ENCODE peak calls at places on chromosomes 12 and 14, in nine cellular contexts. F, X, J, W, Y, E, S, A and B are unnamed samples. For H3K4me1, the result is how much of the 10 kb centered on the place peaks cover.

GRCh38 chr14:91177073-91177796 is 63.4 kb downstream of the DGLUCY start:
- DNase-seq in F (peak), X (peak), J (peak), W (peak), Y (peak), E (no peak), S (peak), A (peak), B (no peak)

GRCh38 chr12:89075890-89076591 is 276.3 kb downstream of the DUSP6 start:
- DNase-seq in F (no peak), X (no peak), J (no peak), W (no peak), Y (no peak), E (no peak), S (no peak), A (peak), B (no peak)

GRCh38 chr12:10632226-10632625 is 18.8 kb upstream of the MAGOHB start:
- DNase-seq in F (no peak), X (no peak), J (no peak), W (no peak), Y (peak), E (no peak), S (no peak), A (peak), B (no peak)

GRCh38 chr14:70318635-70319013 is 40.9 kb downstream of the COX16 start:
- DNase-seq in F (no peak), X (no peak), J (no peak), W (no peak), Y (no peak), E (no peak), S (no peak), A (no peak), B (no peak)

GRCh38 chr12:112381421-112381897 is 772 bp downstream of the HECTD4 start:
- DNase-seq in F (peak), X (peak), J (no peak), W (peak), Y (no peak), E (no peak), S (no peak), A (no peak), B (peak)

GRCh38 chr14:52078093-52078492 is 9.2 kb upstream of the NID2 start:
- DNase-seq in F (no peak), X (no peak), J (no peak), W (no peak), Y (peak), E (no peak), S (no peak), A (peak), B (no peak)

GRCh38 chr14:61145258-61145902 is 135.8 kb downstream of the TMEM30B start:
- DNase-seq in F (no peak), X (no peak), J (no peak), W (peak), Y (peak), E (no peak), S (no peak), A (peak), B (no peak)

GRCh38 chr12:38417101-38417500 is 100.5 kb downstream of the ALG10B start:
- DNase-seq in F (no peak), X (no peak), J (no peak), W (no peak), Y (no peak), E (no peak), S (no peak), A (no peak), B (no peak)

GRCh38 chr14:93926873-93927571 is at the start of gene FAM181A:
- DNase-seq in F (no peak), X (no peak), J (no peak), W (no peak), Y (no peak), E (peak), S (no peak), A (no peak), B (no peak)

GRCh38 chr12:123580772-123581171 is 3.6 kb upstream of the TMED2 start:
- DNase-seq in F (no peak), X (no peak), J (no peak), W (no peak), Y (no peak), E (no peak), S (no peak), A (no peak), B (no peak)

GRCh38 chr12:80701388-80701787 is 6.0 kb upstream of the MYF6 start:
- DNase-seq in F (no peak), X (no peak), J (no peak), W (no peak), Y (peak), E (no peak), S (no peak), A (no peak), B (no peak)

GRCh38 chr12:81257952-81258551 is 180.2 kb downstream of the ACSS3 start:
- DNase-seq in F (no peak), X (no peak), J (no peak), W (no peak), Y (peak), E (no peak), S (no peak), A (peak), B (no peak)

GRCh38 chr14:85529803-85530574 is at the start of gene FLRT2:
- DNase-seq in F (no peak), X (peak), J (no peak), W (no peak), Y (no peak), E (peak), S (peak), A (peak), B (peak)

GRCh38 chr14:22981090-22982012 is 1.0 kb downstream of the AJUBA start:
- DNase-seq in F (no peak), X (no peak), J (peak), W (peak), Y (no peak), E (peak), S (no peak), A (peak), B (no peak)

GRCh38 chr12:86712425-86712843 is 456.2 kb upstream of the MGAT4C start:
- DNase-seq in F (no peak), X (no peak), J (no peak), W (no peak), Y (peak), E (no peak), S (no peak), A (peak), B (no peak)

GRCh38 chr12:107296681-107297086 is 203.3 kb upstream of the CRY1 start:
- DNase-seq in F (no peak), X (no peak), J (no peak), W (no peak), Y (peak), E (no peak), S (no peak), A (peak), B (no peak)

GRCh38 chr14:94748667-94749347 is 21.1 kb downstream of the GSC start:
- DNase-seq in F (peak), X (no peak), J (no peak), W (peak), Y (no peak), E (no peak), S (no peak), A (no peak), B (no peak)

GRCh38 chr12:86730233-86730632 is 474.0 kb upstream of the MGAT4C start:
- DNase-seq in F (no peak), X (no peak), J (no peak), W (no peak), Y (no peak), E (no peak), S (no peak), A (no peak), B (no peak)

GRCh38 chr12:15558915-15559528 is 230.2 kb downstream of the EPS8 start:
- DNase-seq in F (no peak), X (no peak), J (no peak), W (no peak), Y (peak), E (no peak), S (no peak), A (peak), B (no peak)

GRCh38 chr12:123106640-123107359 is 44.1 kb downstream of the PITPNM2 start:
- DNase-seq in F (peak), X (no peak), J (peak), W (no peak), Y (no peak), E (peak), S (no peak), A (no peak), B (peak)

GRCh38 chr14:23167006-23167847 is 16.2 kb downstream of the SLC7A8 start:
- DNase-seq in F (no peak), X (no peak), J (no peak), W (no peak), Y (peak), E (no peak), S (no peak), A (no peak), B (no peak)

GRCh38 chr12:54479421-54479820 is 6.0 kb upstream of the GTSF1 start:
- DNase-seq in F (no peak), X (no peak), J (no peak), W (no peak), Y (peak), E (no peak), S (no peak), A (peak), B (no peak)

GRCh38 chr12:83896416-83896815 is 1016.2 kb downstream of the SLC6A15 start:
- DNase-seq in F (no peak), X (no peak), J (no peak), W (no peak), Y (no peak), E (no peak), S (no peak), A (peak), B (no peak)

GRCh38 chr12:114838480-114838879 is 154.5 kb upstream of the TBX3 start:
- DNase-seq in F (no peak), X (no peak), J (no peak), W (no peak), Y (no peak), E (no peak), S (no peak), A (no peak), B (no peak)

GRCh38 chr14:54399560-54399959 is 2.8 kb downstream of the CDKN3 start:
- DNase-seq in F (no peak), X (no peak), J (no peak), W (no peak), Y (no peak), E (no peak), S (no peak), A (no peak), B (no peak)

GRCh38 chr12:113858828-113859386 is 107.2 kb downstream of the RBM19 start:
- DNase-seq in F (no peak), X (no peak), J (no peak), W (no peak), Y (no peak), E (no peak), S (no peak), A (no peak), B (no peak)

GRCh38 chr14:97022741-97023140 is 225.6 kb downstream of the VRK1 start:
- DNase-seq in F (no peak), X (no peak), J (no peak), W (no peak), Y (no peak), E (no peak), S (no peak), A (no peak), B (no peak)

GRCh38 chr12:13347241-13348043 is 150.9 kb downstream of the EMP1 start:
- DNase-seq in F (no peak), X (no peak), J (no peak), W (peak), Y (peak), E (no peak), S (no peak), A (peak), B (no peak)

GRCh38 chr12:57735952-57736742 is 2.4 kb downstream of the AGAP2 start:
- DNase-seq in F (no peak), X (no peak), J (no peak), W (peak), Y (no peak), E (no peak), S (no peak), A (peak), B (peak)

GRCh38 chr12:88472775-88473174 is 107.5 kb downstream of the KITLG start:
- DNase-seq in F (no peak), X (no peak), J (no peak), W (no peak), Y (peak), E (no peak), S (no peak), A (peak), B (no peak)

GRCh38 chr12:109589691-109590245 is 16.2 kb downstream of the MVK start:
- DNase-seq in F (no peak), X (no peak), J (no peak), W (no peak), Y (no peak), E (no peak), S (no peak), A (no peak), B (no peak)

GRCh38 chr14:99242238-99242637 is 29.8 kb downstream of the BCL11B start:
- DNase-seq in F (no peak), X (no peak), J (no peak), W (no peak), Y (no peak), E (no peak), S (no peak), A (no peak), B (no peak)

GRCh38 chr14:99239661-99240092 is 32.3 kb downstream of the BCL11B start:
- DNase-seq in F (no peak), X (no peak), J (no peak), W (no peak), Y (no peak), E (no peak), S (no peak), A (no peak), B (no peak)

GRCh38 chr14:99242816-99243795 is 28.9 kb downstream of the BCL11B start:
- DNase-seq in F (no peak), X (no peak), J (peak), W (no peak), Y (no peak), E (no peak), S (no peak), A (no peak), B (no peak)

GRCh38 chr14:99241314-99242035 is 30.5 kb downstream of the BCL11B start:
- DNase-seq in F (no peak), X (no peak), J (peak), W (no peak), Y (no peak), E (no peak), S (no peak), A (no peak), B (no peak)

DNA sequence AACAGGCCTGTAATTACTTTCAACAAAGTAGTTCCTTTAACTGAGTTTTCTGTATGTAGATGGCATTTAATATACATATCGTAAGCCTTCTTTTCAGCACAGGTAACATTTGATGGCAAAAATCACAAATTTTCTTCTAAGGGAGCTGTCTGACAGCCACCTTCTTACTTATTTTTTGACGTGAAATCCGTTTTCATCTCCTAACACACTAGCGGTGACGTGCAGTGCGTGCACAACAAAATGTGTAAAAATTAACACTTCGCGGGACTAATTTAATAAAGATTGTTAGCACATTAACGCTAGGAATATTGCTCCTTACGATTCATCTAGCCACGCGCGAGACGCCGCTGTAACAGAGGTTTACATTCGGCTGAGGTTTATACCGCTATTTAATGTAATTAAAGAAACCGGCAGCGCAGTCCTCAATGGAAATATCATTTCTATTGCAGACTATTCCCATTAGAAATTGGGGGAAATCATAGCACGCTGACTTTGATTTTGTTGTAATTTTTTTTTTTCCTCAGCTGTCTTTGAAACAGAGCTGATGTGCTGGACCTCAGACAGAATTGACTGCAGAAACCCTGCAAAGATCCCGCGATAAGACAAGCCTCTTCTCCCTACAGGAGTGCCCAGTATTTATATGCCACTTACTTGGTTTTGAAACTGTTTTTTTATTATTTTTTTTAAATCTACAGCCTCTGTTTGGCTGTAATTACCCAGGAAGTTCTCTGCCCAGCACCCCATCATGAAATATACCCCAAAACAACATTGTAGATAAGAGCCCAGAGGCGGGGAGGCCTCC is 31.3 kb downstream of the BCL11B start:
- DNase-seq in F (no peak), X (no peak), J (no peak), W (no peak), Y (no peak), E (no peak), S (no peak), A (no peak), B (no peak)
- H3K4me1 ChIP-seq in F (under half), X (under half), J (half or more), W (under half), Y (under half), E (under half), S (under half), A (under half), B (under half)

GRCh38 chr12:108311605-108312004 is 27.5 kb downstream of the CMKLR1 start:
- DNase-seq in F (no peak), X (no peak), J (no peak), W (no peak), Y (no peak), E (no peak), S (no peak), A (no peak), B (no peak)
- H3K4me1 ChIP-seq in F (under half), X (half or more), J (under half), W (under half), Y (under half), E (half or more), S (under half), A (under half), B (half or more)

DNA sequence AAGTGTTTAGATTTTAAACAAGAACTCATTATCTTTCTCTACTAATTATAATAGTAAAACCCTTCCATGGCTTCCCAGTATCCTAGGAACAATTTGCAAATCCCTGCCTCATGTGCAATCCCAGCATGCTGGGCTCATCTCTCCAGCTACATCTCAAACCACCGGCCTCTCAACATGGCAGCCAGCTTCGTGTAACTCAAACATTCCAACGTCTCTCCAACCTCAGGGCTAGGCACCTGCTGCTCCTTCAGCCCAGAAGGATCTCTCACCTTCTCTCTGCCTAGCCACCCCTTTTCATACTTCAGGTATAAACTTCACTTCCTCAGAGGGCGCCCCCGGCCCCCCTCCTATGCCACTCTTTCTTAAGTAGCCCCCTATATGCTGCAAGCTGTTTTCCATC is 7.2 kb downstream of the SART3 start:
- DNase-seq in F (no peak), X (no peak), J (no peak), W (no peak), Y (no peak), E (no peak), S (no peak), A (no peak), B (no peak)
- H3K4me1 ChIP-seq in F (under half), X (under half), J (half or more), W (under half), Y (under half), E (under half), S (under half), A (under half), B (half or more)

GRCh38 chr14:55610717-55611370 is 30.8 kb downstream of the KTN1 start:
- DNase-seq in F (no peak), X (no peak), J (no peak), W (no peak), Y (no peak), E (no peak), S (no peak), A (no peak), B (no peak)
- H3K4me1 ChIP-seq in F (under half), X (under half), J (under half), W (under half), Y (under half), E (under half), S (under half), A (under half), B (half or more)

DNA sequence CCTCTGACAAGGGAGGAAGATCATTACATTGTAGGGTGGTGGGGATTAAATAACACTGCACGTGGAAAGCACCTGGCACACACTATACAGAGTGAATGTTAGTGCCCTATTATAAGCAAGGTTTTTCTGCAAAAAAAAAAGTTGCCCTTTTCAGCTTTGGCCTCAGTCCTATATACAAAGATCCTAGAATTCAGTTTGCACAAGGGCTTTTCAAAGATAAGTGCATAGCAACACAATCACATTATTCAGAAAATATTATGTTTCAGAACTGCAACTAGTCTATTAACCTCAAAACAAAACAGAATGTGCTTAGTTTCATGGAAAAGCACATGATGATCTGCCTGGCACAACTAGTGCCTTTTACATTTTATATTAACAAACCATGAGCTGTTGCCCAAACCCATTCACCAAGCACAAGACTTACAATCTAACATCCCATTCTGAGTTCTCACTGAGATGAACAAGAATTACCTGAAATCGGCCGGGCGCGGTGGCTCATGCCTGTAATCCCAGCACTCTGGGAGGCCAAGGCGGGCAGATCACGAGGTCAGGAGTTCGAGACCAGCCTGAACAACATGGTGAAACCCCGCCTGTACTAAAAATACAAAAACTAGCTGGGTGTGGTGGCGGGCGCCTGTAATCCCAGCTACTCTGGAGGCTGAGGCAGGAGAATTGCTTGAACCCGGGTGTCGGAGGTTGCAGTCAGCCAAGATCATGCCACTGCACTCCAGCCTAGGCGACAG is 1.8 kb downstream of the TM7SF3 start:
- DNase-seq in F (no peak), X (no peak), J (no peak), W (no peak), Y (no peak), E (peak), S (no peak), A (no peak), B (no peak)
- H3K4me1 ChIP-seq in F (under half), X (under half), J (under half), W (under half), Y (under half), E (under half), S (under half), A (under half), B (half or more)

GRCh38 chr12:117662620-117663395 is 301.4 kb upstream of the NOS1 start:
- DNase-seq in F (no peak), X (no peak), J (no peak), W (no peak), Y (no peak), E (no peak), S (no peak), A (no peak), B (no peak)
- H3K4me1 ChIP-seq in F (under half), X (under half), J (under half), W (under half), Y (under half), E (under half), S (under half), A (under half), B (under half)

DNA sequence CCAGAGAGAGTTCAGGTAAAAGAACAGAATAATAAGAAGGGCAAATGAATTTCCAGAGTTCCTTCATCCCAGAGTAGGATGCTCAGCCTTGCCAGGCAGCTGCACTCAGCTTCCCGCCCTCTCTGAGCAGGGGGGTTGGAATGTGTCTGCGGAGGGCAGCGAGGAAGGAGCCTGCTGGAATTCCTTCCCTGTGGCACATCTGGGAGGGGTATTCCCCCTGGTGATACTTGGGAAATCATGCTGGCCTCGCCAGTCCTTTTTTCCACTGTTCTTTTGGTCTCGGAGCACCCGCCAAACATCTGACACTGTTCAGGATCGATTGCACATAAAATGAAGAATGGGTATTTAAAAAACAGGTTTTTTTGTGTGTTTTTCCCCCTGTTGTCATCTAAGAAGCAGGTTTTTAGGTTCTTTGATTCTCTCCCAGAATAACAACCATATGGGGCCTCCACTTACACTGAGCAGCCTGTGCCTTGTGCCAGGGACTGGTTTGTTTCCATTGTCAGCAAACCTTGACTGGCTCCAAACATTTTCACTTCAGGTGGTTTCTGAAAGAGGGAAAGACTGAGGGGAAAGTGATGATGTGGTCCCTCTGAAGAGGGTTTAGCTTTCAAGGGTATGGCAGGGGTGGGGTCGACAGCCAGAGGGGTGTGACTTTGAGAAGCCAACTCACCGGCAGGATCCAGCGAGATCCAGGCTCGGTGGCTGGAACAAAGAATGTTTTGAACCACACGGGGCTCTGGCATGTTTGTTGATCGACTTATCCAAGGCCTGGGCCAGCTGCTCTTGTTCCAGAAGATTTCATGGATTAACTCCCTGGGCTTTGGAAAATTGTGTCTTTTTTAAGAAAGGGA is 215.1 kb downstream of the CACNA1C start:
- DNase-seq in F (no peak), X (no peak), J (no peak), W (no peak), Y (peak), E (no peak), S (no peak), A (peak), B (no peak)
- H3K4me1 ChIP-seq in F (under half), X (half or more), J (under half), W (under half), Y (half or more), E (under half), S (under half), A (under half), B (half or more)